ENCODE peak calls at places on chromosomes 5 and 9, in five cellular contexts. K is endothelial cell of umbilical vein, I is small intestine, C is body of pancreas, M is astrocyte. F is an unnamed sample.
A peak's percentile ranks its signal among the peaks of the same experiment; 100 is the strongest.

GRCh38 chr5:37514946-37515345 is 135.8 kb downstream of the WDR70 start:
- DNase-seq in K (no peak), I (no peak), C (no peak), M (no peak), F (no peak)

GRCh38 chr5:83357621-83358231 is 113.8 kb upstream of the VCAN start:
- DNase-seq in K (no peak), I (no peak), C (no peak), M (no peak), F (no peak)

GRCh38 chr5:168790691-168791230 is 211.6 kb upstream of the PANK3 start:
- DNase-seq in K (no peak), I (peak; percentile 4), C (no peak), M (no peak), F (no peak)

GRCh38 chr9:34185778-34186551 is 7.1 kb downstream of the UBAP1 start:
- DNase-seq in K (peak; percentile 92), I (peak; percentile 76), C (peak; percentile 70), M (peak; percentile 99), F (no peak)

GRCh38 chr5:126848253-126848652 is 71.3 kb downstream of the LMNB1 start:
- DNase-seq in K (no peak), I (no peak), C (no peak), M (no peak), F (no peak)

GRCh38 chr9:72997387-72997995 is 44.6 kb upstream of the ALDH1A1 start:
- DNase-seq in K (peak; percentile 89), I (peak; percentile 70), C (peak; percentile 49), M (no peak), F (no peak)

GRCh38 chr5:38403407-38403806 is 145.0 kb downstream of the EGFLAM start:
- DNase-seq in K (peak; percentile 66), I (no peak), C (no peak), M (peak; percentile 18), F (no peak)

GRCh38 chr9:135144581-135145108 is 57.2 kb downstream of the OLFM1 start:
- DNase-seq in K (no peak), I (no peak), C (peak; percentile 47), M (no peak), F (no peak)

GRCh38 chr5:140977003-140977402 is 10.7 kb downstream of the PCDHAC2 start:
- DNase-seq in K (peak; percentile 59), I (no peak), C (no peak), M (no peak), F (no peak)

GRCh38 chr5:56264417-56265025 is 31.4 kb upstream of the ANKRD55 start:
- DNase-seq in K (no peak), I (peak; percentile 43), C (peak; percentile 52), M (no peak), F (no peak)

GRCh38 chr9:111992523-111992922 is 95.9 kb downstream of the UGCG start:
- DNase-seq in K (peak; percentile 37), I (no peak), C (no peak), M (peak; percentile 85), F (no peak)

GRCh38 chr9:14722391-14723035 is at the start of gene CER1:
- DNase-seq in K (no peak), I (no peak), C (no peak), M (no peak), F (no peak)

GRCh38 chr5:115873392-115873791 is 31.7 kb downstream of the AP3S1 start:
- DNase-seq in K (peak; percentile 44), I (peak; percentile 49), C (no peak), M (peak; percentile 74), F (no peak)

GRCh38 chr5:118397231-118397630 is 591.1 kb downstream of the DTWD2 start:
- DNase-seq in K (no peak), I (no peak), C (no peak), M (no peak), F (no peak)

GRCh38 chr5:178307266-178308045 is 74.9 kb upstream of the PHYKPL start:
- DNase-seq in K (no peak), I (no peak), C (no peak), M (no peak), F (no peak)

GRCh38 chr5:78341445-78341844 is 19.0 kb upstream of the SCAMP1 start:
- DNase-seq in K (no peak), I (no peak), C (no peak), M (no peak), F (no peak)

GRCh38 chr9:92550765-92551164 is 15.0 kb upstream of the ECM2 start:
- DNase-seq in K (no peak), I (no peak), C (no peak), M (no peak), F (no peak)

GRCh38 chr9:72322678-72323077 is 42.3 kb downstream of the ZFAND5 start:
- DNase-seq in K (no peak), I (no peak), C (no peak), M (no peak), F (no peak)

GRCh38 chr9:34993502-34994428 is 4.2 kb downstream of the DNAJB5 start:
- DNase-seq in K (peak; percentile 52), I (no peak), C (peak; percentile 37), M (peak; percentile 73), F (peak; percentile 22)

GRCh38 chr5:55188656-55189380 is 15.8 kb upstream of the CDC20B start:
- DNase-seq in K (no peak), I (no peak), C (no peak), M (no peak), F (no peak)

GRCh38 chr9:71383308-71383707 is 261.9 kb upstream of the TRPM3 start:
- DNase-seq in K (no peak), I (no peak), C (no peak), M (no peak), F (no peak)

GRCh38 chr5:175457466-175457865 is 13.5 kb upstream of the DRD1 start:
- DNase-seq in K (no peak), I (no peak), C (no peak), M (no peak), F (no peak)

GRCh38 chr9:124574944-124575343 is 67.7 kb upstream of the NR5A1 start:
- DNase-seq in K (peak; percentile 35), I (peak; percentile 45), C (no peak), M (peak; percentile 68), F (no peak)

GRCh38 chr9:92155221-92155620 is 40.0 kb upstream of the SPTLC1 start:
- DNase-seq in K (no peak), I (no peak), C (no peak), M (no peak), F (no peak)

GRCh38 chr9:106859957-106860715 is 2.8 kb upstream of the ZNF462 start:
- DNase-seq in K (peak; percentile 46), I (peak; percentile 43), C (peak; percentile 12), M (peak; percentile 12), F (no peak)

GRCh38 chr5:9046756-9047481 is 499.0 kb downstream of the SEMA5A start:
- DNase-seq in K (peak; percentile 55), I (no peak), C (no peak), M (peak; percentile 95), F (no peak)

GRCh38 chr5:5291357-5291756 is 131.1 kb upstream of the ICE1 start:
- DNase-seq in K (peak; percentile 4), I (no peak), C (no peak), M (peak; percentile 83), F (no peak)

GRCh38 chr5:115699967-115700366 is 74.1 kb upstream of the TMED7 start:
- DNase-seq in K (no peak), I (no peak), C (no peak), M (no peak), F (no peak)

GRCh38 chr5:927172-928015 is 34.7 kb downstream of the TRIP13 start:
- DNase-seq in K (no peak), I (peak; percentile 33), C (no peak), M (no peak), F (no peak)
- H3K27ac ChIP-seq in K (no peak overlapping the region), I (no peak overlapping the region), C (no peak overlapping the region), M (no peak overlapping the region), F (no peak overlapping the region)

GRCh38 chr5:136356747-136357469 is 8.4 kb downstream of the TRPC7 start:
- DNase-seq in K (no peak), I (no peak), C (no peak), M (no peak), F (no peak)
- H3K27ac ChIP-seq in K (no peak overlapping the region), I (no peak overlapping the region), C (no peak overlapping the region), M (no peak overlapping the region), F (no peak overlapping the region)

GRCh38 chr9:130862747-130863146 is 27.7 kb downstream of the ABL1 start:
- DNase-seq in K (no peak), I (no peak), C (no peak), M (no peak), F (no peak)
- H3K27ac ChIP-seq in K (no peak overlapping the region), I (no peak overlapping the region), C (no peak overlapping the region), M (peak overlapping the region; percentile 98), F (no peak overlapping the region)

DNA sequence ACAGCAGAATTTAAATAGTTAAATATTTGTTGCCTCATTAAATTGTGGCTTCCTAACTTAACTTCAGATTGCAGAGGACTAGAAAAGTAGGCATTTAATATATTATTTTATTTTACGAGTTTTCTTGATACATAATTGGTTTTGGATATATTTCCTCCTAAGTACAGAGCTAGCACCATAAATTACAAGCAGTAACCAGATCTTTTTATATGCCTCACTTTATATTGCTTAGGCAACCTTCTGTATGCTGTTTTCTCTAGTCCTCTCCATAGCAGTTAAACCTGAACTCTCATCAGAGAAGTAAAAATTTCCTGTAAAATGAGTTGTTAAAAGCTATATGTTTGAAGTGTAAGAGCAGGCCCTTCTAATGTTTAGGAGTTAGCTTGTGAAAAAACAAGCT is 144.2 kb downstream of the ZCCHC7 start:
- DNase-seq in K (no peak), I (no peak), C (no peak), M (no peak), F (no peak)
- H3K27ac ChIP-seq in K (no peak overlapping the region), I (no peak overlapping the region), C (no peak overlapping the region), M (no peak overlapping the region), F (no peak overlapping the region)

F was measured in caudate nucleus.